ENCODE peak calls at places on chromosomes 7 and 10, in nine cellular contexts. C is hippocampal formation; R is GM12891; I is stimulated activated CD4-positive, alpha-beta T cell treated with anti-CD3 and anti-CD28 coated beads, Interleukin-2, amount 100 ng/mL, for 48 hours; Y is T-helper 1 cell; E is astrocyte of the spinal cord; F is C1 segment of cervical spinal cord; J is NCI-H2081; V is A549. X is an unnamed sample.

GRCh38 chr10:70115948-70116682 is 16.5 kb downstream of the AIFM2 start:
- DNase-seq in E (peak; percentile 12), J (peak; percentile 51), F (peak; percentile 6), C (peak; percentile 4), I (peak; percentile 39), Y (peak; percentile 27), R (peak; percentile 64), V (peak; percentile 64), X (no peak)

GRCh38 chr10:72087392-72087968 is 871 bp downstream of the SPOCK2 start:
- DNase-seq in J (no peak), F (no peak), R (peak; percentile 55), C (no peak), Y (peak; percentile 44), V (no peak), E (no peak), I (no peak), X (no peak)

GRCh38 chr7:136079066-136079465 is 101.9 kb upstream of the MTPN start:
- DNase-seq in I (no peak), R (no peak), E (no peak), J (no peak), F (no peak), V (no peak), Y (no peak), C (no peak), X (no peak)

GRCh38 chr10:60425392-60426110 is 35.9 kb upstream of the ANK3 start:
- DNase-seq in V (no peak), F (no peak), Y (no peak), R (no peak), J (no peak), E (peak; percentile 73), C (no peak), I (no peak), X (no peak)

GRCh38 chr10:132386419-132386831 is 10.6 kb upstream of the PWWP2B start:
- DNase-seq in F (no peak), V (no peak), I (no peak), Y (no peak), E (no peak), C (no peak), J (no peak), R (no peak), X (no peak)

GRCh38 chr10:6746782-6747181 is 166.7 kb upstream of the PRKCQ start:
- DNase-seq in I (no peak), C (no peak), V (no peak), R (no peak), Y (no peak), E (no peak), F (no peak), J (no peak), X (no peak)

GRCh38 chr10:69649771-69650550 is 19.9 kb downstream of the FAM241B start:
- DNase-seq in F (no peak), E (no peak), I (no peak), Y (no peak), C (no peak), V (no peak), R (no peak), J (no peak), X (no peak)

GRCh38 chr10:11345224-11346054 is 266.0 kb downstream of the USP6NL start:
- DNase-seq in Y (no peak), E (no peak), R (no peak), F (no peak), J (peak; percentile 31), C (no peak), V (no peak), I (no peak), X (no peak)

GRCh38 chr7:86991844-86992243 is 67.6 kb downstream of the ELAPOR2 start:
- DNase-seq in J (no peak), C (no peak), I (no peak), F (no peak), Y (no peak), V (no peak), E (no peak), R (no peak), X (no peak)

GRCh38 chr10:96814264-96814663 is 17.8 kb upstream of the LCOR start:
- DNase-seq in C (no peak), J (no peak), Y (no peak), V (no peak), R (no peak), F (no peak), I (no peak), E (peak; percentile 88), X (no peak)

GRCh38 chr7:24587853-24588252 is 14.6 kb downstream of the PALS2 start:
- DNase-seq in I (no peak), R (no peak), C (no peak), F (no peak), J (no peak), E (no peak), Y (peak; percentile 23), V (no peak), X (no peak)

GRCh38 chr10:109978481-109978880 is 29.3 kb upstream of the ADD3 start:
- DNase-seq in V (no peak), E (peak; percentile 48), C (peak; percentile 37), J (no peak), Y (peak; percentile 40), I (peak; percentile 72), F (peak; percentile 42), R (no peak), X (no peak)

GRCh38 chr10:34689053-34689452 is 126.0 kb downstream of the PARD3 start:
- DNase-seq in F (no peak), Y (no peak), C (no peak), E (peak; percentile 61), V (no peak), I (no peak), R (no peak), J (no peak), X (no peak)

GRCh38 chr10:104330168-104331117 is 7.8 kb downstream of the ITPRIP start:
- DNase-seq in C (no peak), E (peak; percentile 83), R (no peak), Y (no peak), F (no peak), V (no peak), J (no peak), I (no peak), X (no peak)

GRCh38 chr7:85172530-85172941 is 14.3 kb downstream of the SEMA3D start:
- DNase-seq in V (no peak), F (no peak), R (no peak), Y (no peak), E (peak; percentile 89), I (no peak), C (no peak), J (no peak), X (no peak)

GRCh38 chr7:155509725-155510551 is 36.4 kb downstream of the CNPY1 start:
- DNase-seq in V (no peak), E (no peak), C (no peak), J (no peak), R (no peak), Y (no peak), F (no peak), I (no peak), X (no peak)

GRCh38 chr7:145106001-145106400 is 270.1 kb upstream of the TPK1 start:
- DNase-seq in J (peak; percentile 54), V (no peak), C (no peak), I (no peak), Y (no peak), R (no peak), E (no peak), F (no peak), X (no peak)

GRCh38 chr7:38327597-38327996 is 54.2 kb upstream of the TARP start:
- DNase-seq in Y (no peak), F (no peak), E (peak; percentile 7), J (no peak), V (no peak), I (no peak), R (no peak), C (no peak), X (no peak)

GRCh38 chr7:98573816-98574215 is 43.3 kb upstream of the NPTX2 start:
- DNase-seq in R (no peak), J (no peak), V (no peak), Y (no peak), I (no peak), F (no peak), E (no peak), C (no peak), X (no peak)

GRCh38 chr10:58371473-58371872 is 13.7 kb upstream of the TFAM start:
- DNase-seq in Y (no peak), R (no peak), V (no peak), C (peak; percentile 28), I (no peak), J (no peak), F (no peak), E (no peak), X (no peak)

GRCh38 chr10:118259288-118259906 is 82.7 kb downstream of the FAM204A start:
- DNase-seq in V (peak; percentile 27), Y (no peak), F (peak; percentile 14), C (no peak), J (no peak), R (no peak), E (no peak), I (peak; percentile 16), X (peak; percentile 15)

GRCh38 chr7:29508608-29509007 is 55.0 kb upstream of the PRR15 start:
- DNase-seq in C (no peak), V (no peak), Y (no peak), E (no peak), F (no peak), R (no peak), J (no peak), I (no peak), X (no peak)

GRCh38 chr7:2577914-2578680 is 19.3 kb downstream of the IQCE start:
- DNase-seq in E (no peak), R (no peak), C (no peak), V (no peak), F (no peak), J (no peak), Y (no peak), I (no peak), X (no peak)

GRCh38 chr7:81233208-81233940 is 314.5 kb upstream of the SEMA3C start:
- DNase-seq in F (no peak), E (no peak), V (no peak), I (no peak), Y (no peak), J (no peak), C (no peak), R (no peak), X (no peak)

GRCh38 chr7:72462311-72462710 is 50.2 kb upstream of the CALN1 start:
- DNase-seq in F (no peak), E (no peak), Y (no peak), V (no peak), I (no peak), R (no peak), J (no peak), C (no peak), X (no peak)

GRCh38 chr7:122465296-122465695 is 160.7 kb upstream of the FEZF1 start:
- DNase-seq in C (no peak), I (no peak), V (no peak), J (no peak), R (no peak), E (no peak), F (no peak), Y (no peak), X (no peak)

GRCh38 chr7:1758859-1759521 is 88.9 kb downstream of the ELFN1 start:
- DNase-seq in R (no peak), V (no peak), E (no peak), C (no peak), Y (no peak), J (no peak), I (no peak), F (no peak), X (no peak)

GRCh38 chr7:92409357-92409756 is 37.9 kb upstream of the GATAD1 start:
- DNase-seq in C (no peak), J (no peak), Y (no peak), F (no peak), V (no peak), E (no peak), I (no peak), R (no peak), X (no peak)

GRCh38 chr7:138091073-138091472 is 14.8 kb downstream of the AKR1D1 start:
- DNase-seq in I (no peak), F (no peak), Y (no peak), J (no peak), V (no peak), E (no peak), R (no peak), C (no peak), X (no peak)

GRCh38 chr7:135189961-135190360 is 19.5 kb upstream of the CYREN start:
- DNase-seq in C (no peak), Y (no peak), E (peak; percentile 48), V (no peak), I (no peak), J (no peak), R (no peak), F (no peak), X (no peak)

X was measured in anterior cingulate cortex.